ENCODE peak calls at places on chromosomes 7 and 10, in five cellular contexts. E is HFFc6, G is ovary, N is transverse colon, I is nephron progenitor cell. J is an unnamed sample.

GRCh38 chr10:5537684-5538083 is 12.9 kb downstream of the CALML3 start:
- DNase-seq in E (no peak), G (peak; percentile 11), N (peak; percentile 1), I (no peak), J (no peak)

GRCh38 chr10:12902135-12902572 is 99.4 kb downstream of the CCDC3 start:
- DNase-seq in E (peak; percentile 18), G (peak; percentile 78), N (peak; percentile 37), I (peak; percentile 75), J (peak; percentile 53)

GRCh38 chr10:119675483-119676170 is 24.4 kb downstream of the BAG3 start:
- DNase-seq in E (no peak), G (no peak), N (no peak), I (no peak), J (no peak)

GRCh38 chr10:617471-617870 is 72.0 kb downstream of the DIP2C start:
- DNase-seq in E (no peak), G (no peak), N (no peak), I (no peak), J (no peak)

GRCh38 chr10:31759124-31759798 is 169.4 kb downstream of the ARHGAP12 start:
- DNase-seq in E (no peak), G (peak; percentile 67), N (peak; percentile 71), I (peak; percentile 64), J (no peak)

GRCh38 chr7:75711076-75711475 is 27.7 kb downstream of the HIP1 start:
- DNase-seq in E (no peak), G (no peak), N (no peak), I (no peak), J (no peak)

GRCh38 chr10:70729763-70730357 is 55.3 kb downstream of the TBATA start:
- DNase-seq in E (no peak), G (no peak), N (peak; percentile 14), I (no peak), J (no peak)

GRCh38 chr10:100803481-100803880 is 58.1 kb downstream of the PAX2 start:
- DNase-seq in E (no peak), G (no peak), N (no peak), I (no peak), J (no peak)

GRCh38 chr7:107180378-107180777 is 11.6 kb downstream of the HBP1 start:
- DNase-seq in E (peak; percentile 34), G (peak; percentile 44), N (peak; percentile 56), I (no peak), J (no peak)

GRCh38 chr10:128708182-128708581 is 582.0 kb upstream of the MKI67 start:
- DNase-seq in E (no peak), G (no peak), N (no peak), I (no peak), J (no peak)

GRCh38 chr10:111131168-111131799 is 54.5 kb downstream of the ADRA2A start:
- DNase-seq in E (no peak), G (no peak), N (no peak), I (no peak), J (no peak)

GRCh38 chr10:92846819-92847184 is 1.5 kb upstream of the EXOC6 start:
- DNase-seq in E (no peak), G (no peak), N (no peak), I (no peak), J (no peak)

GRCh38 chr10:62858364-62858763 is 42.2 kb upstream of the EGR2 start:
- DNase-seq in E (no peak), G (no peak), N (no peak), I (no peak), J (no peak)

GRCh38 chr7:157380416-157380815 is 43.6 kb downstream of the DNAJB6 start:
- DNase-seq in E (no peak), G (no peak), N (no peak), I (no peak), J (no peak)

GRCh38 chr10:9342865-9343450 is 1288.5 kb downstream of the GATA3 start:
- DNase-seq in E (peak; percentile 25), G (no peak), N (no peak), I (no peak), J (no peak)

GRCh38 chr7:29946428-29947186 is 43.0 kb downstream of the SCRN1 start:
- DNase-seq in E (peak; percentile 11), G (peak; percentile 33), N (peak; percentile 15), I (no peak), J (no peak)

GRCh38 chr7:28988818-28989595 is 30.9 kb upstream of the TRIL start:
- DNase-seq in E (peak; percentile 90), G (peak; percentile 33), N (peak; percentile 21), I (no peak), J (no peak)

GRCh38 chr7:150719960-150720891 is 3.8 kb downstream of the GIMAP1 start:
- DNase-seq in E (no peak), G (no peak), N (no peak), I (no peak), J (no peak)

GRCh38 chr10:91590142-91590903 is 42.5 kb downstream of the PPP1R3C start:
- DNase-seq in E (peak; percentile 88), G (peak; percentile 70), N (peak; percentile 25), I (no peak), J (no peak)

GRCh38 chr7:150355666-150356059 is 13.0 kb upstream of the REPIN1 start:
- DNase-seq in E (no peak), G (no peak), N (no peak), I (no peak), J (no peak)

GRCh38 chr7:142088022-142088714 is 23.4 kb upstream of the MGAM2 start:
- DNase-seq in E (no peak), G (no peak), N (peak; percentile 12), I (no peak), J (no peak)

GRCh38 chr10:123021517-123021916 is 12.7 kb downstream of the ACADSB start:
- DNase-seq in E (peak; percentile 15), G (no peak), N (no peak), I (no peak), J (no peak)

GRCh38 chr10:239109-239508 is 103.9 kb downstream of the ZMYND11 start:
- DNase-seq in E (no peak), G (no peak), N (no peak), I (no peak), J (no peak)

GRCh38 chr7:105462765-105463164 is 59.3 kb downstream of the PUS7 start:
- DNase-seq in E (no peak), G (no peak), N (no peak), I (no peak), J (no peak)

GRCh38 chr10:93573051-93573909 is 6.8 kb downstream of the FFAR4 start:
- DNase-seq in E (no peak), G (no peak), N (no peak), I (no peak), J (no peak)

GRCh38 chr10:75407296-75407715 is 5.7 kb upstream of the ZNF503 start:
- DNase-seq in E (no peak), G (peak; percentile 24), N (no peak), I (peak; percentile 56), J (no peak)

GRCh38 chr7:93626869-93627268 is 52.3 kb upstream of the CALCR start:
- DNase-seq in E (no peak), G (no peak), N (no peak), I (no peak), J (no peak)

GRCh38 chr10:86314616-86315520 is 51.7 kb downstream of the GRID1 start:
- DNase-seq in E (no peak), G (no peak), N (no peak), I (no peak), J (no peak)

GRCh38 chr10:130194194-130194990 is 58.2 kb downstream of the GLRX3 start:
- DNase-seq in E (no peak), G (no peak), N (no peak), I (no peak), J (no peak)

GRCh38 chr10:79130255-79130654 is 61.5 kb downstream of the ZMIZ1 start:
- DNase-seq in E (no peak), G (no peak), N (no peak), I (no peak), J (no peak)

GRCh38 chr10:71255817-71256660 is 43.7 kb downstream of the UNC5B start:
- DNase-seq in E (peak; percentile 74), G (peak; percentile 47), N (peak; percentile 92), I (peak; percentile 48), J (no peak)

GRCh38 chr10:96470108-96470743 is 43.5 kb downstream of the TLL2 start:
- DNase-seq in E (peak; percentile 6), G (no peak), N (no peak), I (peak; percentile 43), J (peak; percentile 41)
- TF ChIP-seq CTCF in E (peak; percentile 68), G (no peak), N (no peak), I (peak; percentile 55), J (peak; percentile 62)

DNA sequence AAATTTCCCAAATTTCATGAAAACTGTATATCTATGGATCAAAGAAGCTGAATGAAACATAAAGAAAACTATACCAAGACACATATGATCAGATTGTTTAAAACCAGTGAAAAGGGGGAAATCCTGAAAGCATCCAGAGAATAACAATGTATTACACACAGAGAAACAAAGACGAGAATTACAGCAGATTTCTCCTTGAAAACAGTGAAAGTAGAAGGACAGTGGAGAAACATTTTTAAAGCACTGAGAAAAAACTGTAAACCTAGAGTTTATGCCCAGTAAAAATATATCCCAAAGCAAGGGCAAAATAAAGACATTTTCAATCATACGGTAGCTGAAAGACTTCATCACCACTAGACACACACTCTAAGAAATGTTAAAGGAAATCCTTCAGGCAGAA is 121.0 kb downstream of the DPY19L1 start:
- DNase-seq in E (no peak), G (no peak), N (no peak), I (no peak), J (no peak)
- TF ChIP-seq CTCF in E (no peak), G (no peak), N (no peak), I (no peak), J (no peak)

GRCh38 chr10:11411926-11412545 is 199.4 kb downstream of the USP6NL start:
- DNase-seq in E (no peak), G (no peak), N (no peak), I (no peak), J (no peak)
- TF ChIP-seq CTCF in E (no peak), G (no peak), N (no peak), I (no peak), J (no peak)

GRCh38 chr10:64977912-64978311 is 1456.7 kb downstream of the REEP3 start:
- DNase-seq in E (no peak), G (no peak), N (no peak), I (no peak), J (no peak)
- TF ChIP-seq CTCF in E (peak; percentile 38), G (no peak), N (no peak), I (no peak), J (peak; percentile 12)